ENCODE peak calls at places on chromosome 6, in nine cellular contexts. One of them, this sample, is unnamed.

GRCh38 chr6:113732384-113732966 is 124.7 kb upstream of the MARCKS start:
- DNase-seq in Ammon's horn: peak; percentile 70
- DNase-seq in NCI-H69: peak; percentile 89
- DNase-seq in NCI-H524: peak; percentile 98
- DNase-seq in astrocyte of the cerebellum: no peak
- DNase-seq in cardiac muscle cell: peak; percentile 70
- DNase-seq in effector memory CD8-positive, alpha-beta T cell: no peak
- DNase-seq in HFF-Myc: peak; percentile 17
- DNase-seq in natural killer cell: no peak
- DNase-seq in this sample: peak; percentile 72

GRCh38 chr6:83815631-83816030 is 37.5 kb upstream of the RIPPLY2 start:
- DNase-seq in NCI-H524: no peak
- DNase-seq in astrocyte of the cerebellum: no peak
- DNase-seq in cardiac muscle cell: peak; percentile 6
- DNase-seq in effector memory CD8-positive, alpha-beta T cell: no peak
- DNase-seq in Ammon's horn: no peak
- DNase-seq in HFF-Myc: peak; percentile 14
- DNase-seq in natural killer cell: no peak
- DNase-seq in NCI-H69: peak; percentile 19
- DNase-seq in this sample: no peak

GRCh38 chr6:38725414-38726183 is 10.5 kb downstream of the DNAH8 start:
- DNase-seq in Ammon's horn: no peak
- DNase-seq in NCI-H69: no peak
- DNase-seq in effector memory CD8-positive, alpha-beta T cell: no peak
- DNase-seq in HFF-Myc: no peak
- DNase-seq in cardiac muscle cell: no peak
- DNase-seq in astrocyte of the cerebellum: peak; percentile 4
- DNase-seq in natural killer cell: no peak
- DNase-seq in NCI-H524: no peak
- DNase-seq in this sample: no peak

GRCh38 chr6:27669278-27669797 is 196.4 kb upstream of the ZNF184 start:
- DNase-seq in HFF-Myc: no peak
- DNase-seq in cardiac muscle cell: no peak
- DNase-seq in Ammon's horn: no peak
- DNase-seq in astrocyte of the cerebellum: no peak
- DNase-seq in NCI-H524: peak; percentile 40
- DNase-seq in effector memory CD8-positive, alpha-beta T cell: no peak
- DNase-seq in natural killer cell: no peak
- DNase-seq in NCI-H69: peak; percentile 70
- DNase-seq in this sample: no peak

GRCh38 chr6:33126101-33126714 is 50.4 kb downstream of the HLA-DPB1 start:
- DNase-seq in Ammon's horn: peak; percentile 45
- DNase-seq in cardiac muscle cell: peak; percentile 75
- DNase-seq in NCI-H524: no peak
- DNase-seq in NCI-H69: peak; percentile 74
- DNase-seq in effector memory CD8-positive, alpha-beta T cell: peak; percentile 50
- DNase-seq in astrocyte of the cerebellum: no peak
- DNase-seq in HFF-Myc: peak; percentile 4
- DNase-seq in natural killer cell: peak; percentile 56
- DNase-seq in this sample: peak; percentile 10

GRCh38 chr6:24583463-24584389 is 62.3 kb downstream of the KIAA0319 start:
- DNase-seq in cardiac muscle cell: peak; percentile 61
- DNase-seq in astrocyte of the cerebellum: no peak
- DNase-seq in NCI-H69: peak; percentile 97
- DNase-seq in Ammon's horn: peak; percentile 85
- DNase-seq in effector memory CD8-positive, alpha-beta T cell: peak; percentile 65
- DNase-seq in NCI-H524: peak; percentile 76
- DNase-seq in natural killer cell: peak; percentile 57
- DNase-seq in HFF-Myc: peak; percentile 15
- DNase-seq in this sample: peak; percentile 95

GRCh38 chr6:85672623-85673022 is 29.9 kb upstream of the SYNCRIP start:
- DNase-seq in HFF-Myc: no peak
- DNase-seq in effector memory CD8-positive, alpha-beta T cell: no peak
- DNase-seq in NCI-H69: peak; percentile 8
- DNase-seq in cardiac muscle cell: no peak
- DNase-seq in Ammon's horn: no peak
- DNase-seq in natural killer cell: no peak
- DNase-seq in NCI-H524: no peak
- DNase-seq in astrocyte of the cerebellum: no peak
- DNase-seq in this sample: no peak

GRCh38 chr6:106770081-106770480 is 140.7 kb downstream of the QRSL1 start:
- DNase-seq in natural killer cell: no peak
- DNase-seq in cardiac muscle cell: no peak
- DNase-seq in HFF-Myc: no peak
- DNase-seq in Ammon's horn: no peak
- DNase-seq in NCI-H524: no peak
- DNase-seq in effector memory CD8-positive, alpha-beta T cell: no peak
- DNase-seq in astrocyte of the cerebellum: no peak
- DNase-seq in NCI-H69: no peak
- DNase-seq in this sample: no peak

GRCh38 chr6:16639689-16640480 is 121.4 kb downstream of the ATXN1 start:
- DNase-seq in effector memory CD8-positive, alpha-beta T cell: no peak
- DNase-seq in HFF-Myc: peak; percentile 42
- DNase-seq in natural killer cell: no peak
- DNase-seq in NCI-H524: no peak
- DNase-seq in NCI-H69: no peak
- DNase-seq in cardiac muscle cell: peak; percentile 75
- DNase-seq in Ammon's horn: no peak
- DNase-seq in astrocyte of the cerebellum: peak; percentile 43
- DNase-seq in this sample: no peak

GRCh38 chr6:5082487-5083306 is 2.4 kb upstream of the PPP1R3G start:
- DNase-seq in astrocyte of the cerebellum: no peak
- DNase-seq in Ammon's horn: no peak
- DNase-seq in HFF-Myc: no peak
- DNase-seq in NCI-H524: no peak
- DNase-seq in NCI-H69: peak; percentile 52
- DNase-seq in natural killer cell: no peak
- DNase-seq in effector memory CD8-positive, alpha-beta T cell: no peak
- DNase-seq in cardiac muscle cell: peak; percentile 61
- DNase-seq in this sample: no peak

GRCh38 chr6:169976301-169977081 is 225.1 kb downstream of the ERMARD start:
- DNase-seq in NCI-H524: no peak
- DNase-seq in HFF-Myc: no peak
- DNase-seq in NCI-H69: no peak
- DNase-seq in effector memory CD8-positive, alpha-beta T cell: no peak
- DNase-seq in cardiac muscle cell: no peak
- DNase-seq in natural killer cell: peak; percentile 15
- DNase-seq in astrocyte of the cerebellum: no peak
- DNase-seq in Ammon's horn: no peak
- DNase-seq in this sample: no peak

GRCh38 chr6:65680232-65680631 is 26.8 kb downstream of the EYS start:
- DNase-seq in NCI-H524: no peak
- DNase-seq in Ammon's horn: no peak
- DNase-seq in HFF-Myc: no peak
- DNase-seq in natural killer cell: no peak
- DNase-seq in NCI-H69: no peak
- DNase-seq in cardiac muscle cell: no peak
- DNase-seq in effector memory CD8-positive, alpha-beta T cell: no peak
- DNase-seq in astrocyte of the cerebellum: no peak
- DNase-seq in this sample: no peak

GRCh38 chr6:145069966-145070365 is 665.4 kb downstream of the EPM2A start:
- DNase-seq in Ammon's horn: no peak
- DNase-seq in HFF-Myc: no peak
- DNase-seq in NCI-H524: no peak
- DNase-seq in effector memory CD8-positive, alpha-beta T cell: no peak
- DNase-seq in NCI-H69: no peak
- DNase-seq in natural killer cell: no peak
- DNase-seq in astrocyte of the cerebellum: no peak
- DNase-seq in cardiac muscle cell: no peak
- DNase-seq in this sample: no peak

GRCh38 chr6:98382246-98382645 is 452.1 kb upstream of the POU3F2 start:
- DNase-seq in NCI-H524: no peak
- DNase-seq in NCI-H69: peak; percentile 49
- DNase-seq in natural killer cell: no peak
- DNase-seq in HFF-Myc: no peak
- DNase-seq in Ammon's horn: no peak
- DNase-seq in effector memory CD8-positive, alpha-beta T cell: no peak
- DNase-seq in cardiac muscle cell: no peak
- DNase-seq in astrocyte of the cerebellum: no peak
- DNase-seq in this sample: peak; percentile 49

GRCh38 chr6:50974319-50974718 is 155.6 kb downstream of the TFAP2B start:
- DNase-seq in cardiac muscle cell: no peak
- DNase-seq in NCI-H524: no peak
- DNase-seq in HFF-Myc: no peak
- DNase-seq in NCI-H69: no peak
- DNase-seq in natural killer cell: no peak
- DNase-seq in effector memory CD8-positive, alpha-beta T cell: no peak
- DNase-seq in astrocyte of the cerebellum: no peak
- DNase-seq in Ammon's horn: no peak
- DNase-seq in this sample: no peak

GRCh38 chr6:88381289-88381642 is 215.1 kb upstream of the CNR1 start:
- DNase-seq in astrocyte of the cerebellum: no peak
- DNase-seq in Ammon's horn: no peak
- DNase-seq in NCI-H69: no peak
- DNase-seq in effector memory CD8-positive, alpha-beta T cell: no peak
- DNase-seq in cardiac muscle cell: no peak
- DNase-seq in natural killer cell: no peak
- DNase-seq in HFF-Myc: no peak
- DNase-seq in NCI-H524: peak; percentile 14
- DNase-seq in this sample: no peak

GRCh38 chr6:36402481-36402880 is 15.0 kb upstream of the ETV7 start:
- DNase-seq in natural killer cell: no peak
- DNase-seq in NCI-H524: no peak
- DNase-seq in Ammon's horn: no peak
- DNase-seq in cardiac muscle cell: no peak
- DNase-seq in HFF-Myc: no peak
- DNase-seq in astrocyte of the cerebellum: no peak
- DNase-seq in effector memory CD8-positive, alpha-beta T cell: no peak
- DNase-seq in NCI-H69: no peak
- DNase-seq in this sample: no peak

GRCh38 chr6:136011475-136011874 is 160.0 kb downstream of the PDE7B start:
- DNase-seq in NCI-H69: no peak
- DNase-seq in cardiac muscle cell: peak; percentile 79
- DNase-seq in natural killer cell: no peak
- DNase-seq in HFF-Myc: no peak
- DNase-seq in NCI-H524: no peak
- DNase-seq in Ammon's horn: no peak
- DNase-seq in astrocyte of the cerebellum: no peak
- DNase-seq in effector memory CD8-positive, alpha-beta T cell: no peak
- DNase-seq in this sample: no peak

GRCh38 chr6:147161974-147162495 is 42.2 kb upstream of the STXBP5 start:
- DNase-seq in astrocyte of the cerebellum: peak; percentile 26
- DNase-seq in NCI-H69: peak; percentile 89
- DNase-seq in NCI-H524: no peak
- DNase-seq in Ammon's horn: no peak
- DNase-seq in cardiac muscle cell: peak; percentile 81
- DNase-seq in HFF-Myc: no peak
- DNase-seq in natural killer cell: no peak
- DNase-seq in effector memory CD8-positive, alpha-beta T cell: no peak
- DNase-seq in this sample: no peak

GRCh38 chr6:44926556-44926955 is 401.6 kb upstream of the RUNX2 start:
- DNase-seq in effector memory CD8-positive, alpha-beta T cell: no peak
- DNase-seq in HFF-Myc: no peak
- DNase-seq in NCI-H524: no peak
- DNase-seq in Ammon's horn: no peak
- DNase-seq in astrocyte of the cerebellum: no peak
- DNase-seq in cardiac muscle cell: no peak
- DNase-seq in NCI-H69: peak; percentile 51
- DNase-seq in natural killer cell: no peak
- DNase-seq in this sample: no peak

GRCh38 chr6:47715782-47716181 is 17.4 kb downstream of the ADGRF4 start:
- DNase-seq in Ammon's horn: no peak
- DNase-seq in effector memory CD8-positive, alpha-beta T cell: no peak
- DNase-seq in NCI-H524: no peak
- DNase-seq in NCI-H69: no peak
- DNase-seq in HFF-Myc: no peak
- DNase-seq in natural killer cell: no peak
- DNase-seq in astrocyte of the cerebellum: no peak
- DNase-seq in cardiac muscle cell: no peak
- DNase-seq in this sample: no peak

GRCh38 chr6:138572200-138572875 is 73.0 kb upstream of the NHSL1 start:
- DNase-seq in natural killer cell: no peak
- DNase-seq in NCI-H69: peak; percentile 99
- DNase-seq in NCI-H524: peak; percentile 96
- DNase-seq in astrocyte of the cerebellum: peak; percentile 86
- DNase-seq in Ammon's horn: peak; percentile 47
- DNase-seq in cardiac muscle cell: peak; percentile 88
- DNase-seq in effector memory CD8-positive, alpha-beta T cell: no peak
- DNase-seq in HFF-Myc: peak; percentile 35
- DNase-seq in this sample: peak; percentile 97

GRCh38 chr6:167676666-167677421 is 149.9 kb upstream of the AFDN start:
- DNase-seq in NCI-H69: no peak
- DNase-seq in natural killer cell: no peak
- DNase-seq in effector memory CD8-positive, alpha-beta T cell: no peak
- DNase-seq in astrocyte of the cerebellum: no peak
- DNase-seq in NCI-H524: peak; percentile 73
- DNase-seq in Ammon's horn: peak; percentile 47
- DNase-seq in cardiac muscle cell: peak; percentile 68
- DNase-seq in HFF-Myc: no peak
- DNase-seq in this sample: no peak

GRCh38 chr6:35719830-35720733 is 16.8 kb upstream of the ARMC12 start:
- DNase-seq in NCI-H69: peak; percentile 17
- DNase-seq in natural killer cell: no peak
- DNase-seq in cardiac muscle cell: peak; percentile 56
- DNase-seq in Ammon's horn: peak; percentile 79
- DNase-seq in HFF-Myc: no peak
- DNase-seq in effector memory CD8-positive, alpha-beta T cell: no peak
- DNase-seq in NCI-H524: no peak
- DNase-seq in astrocyte of the cerebellum: no peak
- DNase-seq in this sample: no peak

GRCh38 chr6:109446541-109446940 is 6.0 kb downstream of the SMPD2 start:
- DNase-seq in natural killer cell: no peak
- DNase-seq in Ammon's horn: no peak
- DNase-seq in astrocyte of the cerebellum: no peak
- DNase-seq in cardiac muscle cell: no peak
- DNase-seq in NCI-H69: no peak
- DNase-seq in NCI-H524: no peak
- DNase-seq in HFF-Myc: no peak
- DNase-seq in effector memory CD8-positive, alpha-beta T cell: no peak
- DNase-seq in this sample: no peak

GRCh38 chr6:163564536-163564935 is 150.0 kb downstream of the QKI start:
- DNase-seq in natural killer cell: no peak
- DNase-seq in Ammon's horn: no peak
- DNase-seq in cardiac muscle cell: no peak
- DNase-seq in NCI-H524: peak; percentile 14
- DNase-seq in NCI-H69: no peak
- DNase-seq in astrocyte of the cerebellum: no peak
- DNase-seq in HFF-Myc: no peak
- DNase-seq in effector memory CD8-positive, alpha-beta T cell: no peak
- DNase-seq in this sample: no peak

GRCh38 chr6:3259491-3259958 is 778 bp downstream of the PSMG4 start:
- DNase-seq in NCI-H524: peak; percentile 41
- DNase-seq in cardiac muscle cell: peak; percentile 31
- DNase-seq in natural killer cell: peak; percentile 23
- DNase-seq in effector memory CD8-positive, alpha-beta T cell: peak; percentile 33
- DNase-seq in NCI-H69: peak; percentile 73
- DNase-seq in Ammon's horn: peak; percentile 69
- DNase-seq in HFF-Myc: no peak
- DNase-seq in astrocyte of the cerebellum: no peak
- DNase-seq in this sample: peak; percentile 58

GRCh38 chr6:169935348-169935718 is 183.9 kb downstream of the ERMARD start:
- DNase-seq in HFF-Myc: no peak
- DNase-seq in cardiac muscle cell: no peak
- DNase-seq in effector memory CD8-positive, alpha-beta T cell: no peak
- DNase-seq in Ammon's horn: no peak
- DNase-seq in NCI-H524: no peak
- DNase-seq in natural killer cell: no peak
- DNase-seq in astrocyte of the cerebellum: peak; percentile 24
- DNase-seq in NCI-H69: no peak
- DNase-seq in this sample: no peak

GRCh38 chr6:80967618-80968017 is 784.9 kb downstream of the TENT5A start:
- DNase-seq in Ammon's horn: no peak
- DNase-seq in effector memory CD8-positive, alpha-beta T cell: no peak
- DNase-seq in NCI-H524: peak; percentile 56
- DNase-seq in NCI-H69: peak; percentile 76
- DNase-seq in HFF-Myc: no peak
- DNase-seq in astrocyte of the cerebellum: no peak
- DNase-seq in natural killer cell: no peak
- DNase-seq in cardiac muscle cell: no peak
- DNase-seq in this sample: no peak

GRCh38 chr6:138594042-138594636 is 94.8 kb upstream of the NHSL1 start:
- DNase-seq in astrocyte of the cerebellum: no peak
- DNase-seq in NCI-H524: peak; percentile 14
- DNase-seq in natural killer cell: no peak
- DNase-seq in cardiac muscle cell: no peak
- DNase-seq in HFF-Myc: no peak
- DNase-seq in Ammon's horn: no peak
- DNase-seq in effector memory CD8-positive, alpha-beta T cell: no peak
- DNase-seq in NCI-H69: peak; percentile 78
- DNase-seq in this sample: no peak

GRCh38 chr6:4347877-4348276 is 212.5 kb upstream of the ECI2 start:
- DNase-seq in NCI-H524: no peak
- DNase-seq in NCI-H69: no peak
- DNase-seq in natural killer cell: no peak
- DNase-seq in astrocyte of the cerebellum: no peak
- DNase-seq in effector memory CD8-positive, alpha-beta T cell: no peak
- DNase-seq in cardiac muscle cell: no peak
- DNase-seq in Ammon's horn: no peak
- DNase-seq in HFF-Myc: no peak
- DNase-seq in this sample: no peak